ENCODE peak calls at places on chromosomes 7 and 10, in six cellular contexts. One of them, this sample, is unnamed.
A peak's percentile ranks its signal among the peaks of the same experiment; 100 is the strongest.

GRCh38 chr7:101435461-101436225 is 73.0 kb downstream of the COL26A1 start:
- ATAC-seq in HepG2: no peak
- ATAC-seq in lower lobe of right lung: no peak
- ATAC-seq in naive thymus-derived CD4-positive, alpha-beta T cell: no peak
- ATAC-seq in right cardiac atrium: no peak
- ATAC-seq in right lobe of liver: no peak
- ATAC-seq in this sample: no peak

GRCh38 chr10:58943960-58944359 is 232.5 kb upstream of the PHYHIPL start:
- ATAC-seq in HepG2: no peak
- ATAC-seq in lower lobe of right lung: no peak
- ATAC-seq in naive thymus-derived CD4-positive, alpha-beta T cell: no peak
- ATAC-seq in right cardiac atrium: no peak
- ATAC-seq in right lobe of liver: no peak
- ATAC-seq in this sample: peak; percentile 52

GRCh38 chr7:2558620-2559282 is at the start of gene IQCE:
- ATAC-seq in HepG2: peak; percentile 67
- ATAC-seq in lower lobe of right lung: peak; percentile 91
- ATAC-seq in naive thymus-derived CD4-positive, alpha-beta T cell: peak; percentile 66
- ATAC-seq in right cardiac atrium: peak; percentile 80
- ATAC-seq in right lobe of liver: peak; percentile 76
- ATAC-seq in this sample: peak; percentile 75

GRCh38 chr10:128994598-128995143 is 472.4 kb upstream of the MGMT start:
- ATAC-seq in HepG2: no peak
- ATAC-seq in lower lobe of right lung: no peak
- ATAC-seq in naive thymus-derived CD4-positive, alpha-beta T cell: no peak
- ATAC-seq in right cardiac atrium: no peak
- ATAC-seq in right lobe of liver: no peak
- ATAC-seq in this sample: no peak

GRCh38 chr7:69932034-69932628 is 333.9 kb downstream of the AUTS2 start:
- ATAC-seq in HepG2: no peak
- ATAC-seq in lower lobe of right lung: no peak
- ATAC-seq in naive thymus-derived CD4-positive, alpha-beta T cell: no peak
- ATAC-seq in right cardiac atrium: peak; percentile 41
- ATAC-seq in right lobe of liver: peak; percentile 64
- ATAC-seq in this sample: no peak

GRCh38 chr10:6082496-6083395 is 6.1 kb upstream of the RBM17 start:
- ATAC-seq in HepG2: no peak
- ATAC-seq in lower lobe of right lung: no peak
- ATAC-seq in naive thymus-derived CD4-positive, alpha-beta T cell: no peak
- ATAC-seq in right cardiac atrium: peak; percentile 33
- ATAC-seq in right lobe of liver: no peak
- ATAC-seq in this sample: no peak

GRCh38 chr7:151206914-151207313 is 3.4 kb downstream of the H2BK1 start:
- ATAC-seq in HepG2: no peak
- ATAC-seq in lower lobe of right lung: no peak
- ATAC-seq in naive thymus-derived CD4-positive, alpha-beta T cell: peak; percentile 81
- ATAC-seq in right cardiac atrium: no peak
- ATAC-seq in right lobe of liver: no peak
- ATAC-seq in this sample: no peak

GRCh38 chr7:27169658-27170493 is 4.2 kb downstream of the HOXA10 start:
- ATAC-seq in HepG2: no peak
- ATAC-seq in lower lobe of right lung: no peak
- ATAC-seq in naive thymus-derived CD4-positive, alpha-beta T cell: no peak
- ATAC-seq in right cardiac atrium: no peak
- ATAC-seq in right lobe of liver: no peak
- ATAC-seq in this sample: no peak

GRCh38 chr7:141731476-141732149 is 6.5 kb upstream of the SSBP1 start:
- ATAC-seq in HepG2: no peak
- ATAC-seq in lower lobe of right lung: no peak
- ATAC-seq in naive thymus-derived CD4-positive, alpha-beta T cell: no peak
- ATAC-seq in right cardiac atrium: peak; percentile 20
- ATAC-seq in right lobe of liver: no peak
- ATAC-seq in this sample: no peak

GRCh38 chr7:131302876-131303707 is 24.6 kb upstream of the MKLN1 start:
- ATAC-seq in HepG2: peak; percentile 66
- ATAC-seq in lower lobe of right lung: peak; percentile 77
- ATAC-seq in naive thymus-derived CD4-positive, alpha-beta T cell: peak; percentile 45
- ATAC-seq in right cardiac atrium: peak; percentile 52
- ATAC-seq in right lobe of liver: peak; percentile 89
- ATAC-seq in this sample: no peak

GRCh38 chr7:77903597-77903996 is 105.0 kb downstream of the PHTF2 start:
- ATAC-seq in HepG2: peak; percentile 87
- ATAC-seq in lower lobe of right lung: no peak
- ATAC-seq in naive thymus-derived CD4-positive, alpha-beta T cell: peak; percentile 44
- ATAC-seq in right cardiac atrium: no peak
- ATAC-seq in right lobe of liver: peak; percentile 43
- ATAC-seq in this sample: no peak

GRCh38 chr10:100656479-100656878 is 88.9 kb upstream of the PAX2 start:
- ATAC-seq in HepG2: peak; percentile 64
- ATAC-seq in lower lobe of right lung: peak; percentile 48
- ATAC-seq in naive thymus-derived CD4-positive, alpha-beta T cell: peak; percentile 26
- ATAC-seq in right cardiac atrium: no peak
- ATAC-seq in right lobe of liver: peak; percentile 44
- ATAC-seq in this sample: no peak

GRCh38 chr7:134548877-134549276 is at the start of gene AKR1B15:
- ATAC-seq in HepG2: no peak
- ATAC-seq in lower lobe of right lung: no peak
- ATAC-seq in naive thymus-derived CD4-positive, alpha-beta T cell: no peak
- ATAC-seq in right cardiac atrium: no peak
- ATAC-seq in right lobe of liver: no peak
- ATAC-seq in this sample: no peak

GRCh38 chr10:97184971-97185325 is 811 bp downstream of the SLIT1 start:
- ATAC-seq in HepG2: peak; percentile 43
- ATAC-seq in lower lobe of right lung: no peak
- ATAC-seq in naive thymus-derived CD4-positive, alpha-beta T cell: no peak
- ATAC-seq in right cardiac atrium: no peak
- ATAC-seq in right lobe of liver: no peak
- ATAC-seq in this sample: no peak

GRCh38 chr7:75572396-75572795 is 80.3 kb downstream of the SPDYE5 start:
- ATAC-seq in HepG2: no peak
- ATAC-seq in lower lobe of right lung: no peak
- ATAC-seq in naive thymus-derived CD4-positive, alpha-beta T cell: no peak
- ATAC-seq in right cardiac atrium: no peak
- ATAC-seq in right lobe of liver: no peak
- ATAC-seq in this sample: no peak

GRCh38 chr7:36021367-36021766 is 131.7 kb upstream of the EEPD1 start:
- ATAC-seq in HepG2: no peak
- ATAC-seq in lower lobe of right lung: peak; percentile 22
- ATAC-seq in naive thymus-derived CD4-positive, alpha-beta T cell: no peak
- ATAC-seq in right cardiac atrium: peak; percentile 55
- ATAC-seq in right lobe of liver: no peak
- ATAC-seq in this sample: no peak

GRCh38 chr7:39838326-39838725 is 111.7 kb upstream of the CDK13 start:
- ATAC-seq in HepG2: no peak
- ATAC-seq in lower lobe of right lung: no peak
- ATAC-seq in naive thymus-derived CD4-positive, alpha-beta T cell: no peak
- ATAC-seq in right cardiac atrium: no peak
- ATAC-seq in right lobe of liver: peak; percentile 37
- ATAC-seq in this sample: peak; percentile 19

GRCh38 chr7:73973091-73973490 is 54.9 kb upstream of the ELN start:
- ATAC-seq in HepG2: no peak
- ATAC-seq in lower lobe of right lung: no peak
- ATAC-seq in naive thymus-derived CD4-positive, alpha-beta T cell: no peak
- ATAC-seq in right cardiac atrium: no peak
- ATAC-seq in right lobe of liver: peak; percentile 41
- ATAC-seq in this sample: no peak

GRCh38 chr7:95582578-95583293 is 13.6 kb downstream of the PDK4 start:
- ATAC-seq in HepG2: no peak
- ATAC-seq in lower lobe of right lung: peak; percentile 23
- ATAC-seq in naive thymus-derived CD4-positive, alpha-beta T cell: no peak
- ATAC-seq in right cardiac atrium: peak; percentile 59
- ATAC-seq in right lobe of liver: no peak
- ATAC-seq in this sample: peak; percentile 52

GRCh38 chr10:11260136-11260535 is 242.5 kb downstream of the CELF2 start:
- ATAC-seq in HepG2: peak; percentile 86
- ATAC-seq in lower lobe of right lung: no peak
- ATAC-seq in naive thymus-derived CD4-positive, alpha-beta T cell: no peak
- ATAC-seq in right cardiac atrium: no peak
- ATAC-seq in right lobe of liver: no peak
- ATAC-seq in this sample: no peak

GRCh38 chr10:103739039-103739764 is 116.2 kb downstream of the SH3PXD2A start:
- ATAC-seq in HepG2: no peak
- ATAC-seq in lower lobe of right lung: peak; percentile 65
- ATAC-seq in naive thymus-derived CD4-positive, alpha-beta T cell: no peak
- ATAC-seq in right cardiac atrium: peak; percentile 56
- ATAC-seq in right lobe of liver: peak; percentile 40
- ATAC-seq in this sample: peak; percentile 85

GRCh38 chr7:132655071-132655761 is 78.9 kb upstream of the PLXNA4 start:
- ATAC-seq in HepG2: no peak
- ATAC-seq in lower lobe of right lung: peak; percentile 82
- ATAC-seq in naive thymus-derived CD4-positive, alpha-beta T cell: peak; percentile 82
- ATAC-seq in right cardiac atrium: peak; percentile 94
- ATAC-seq in right lobe of liver: peak; percentile 89
- ATAC-seq in this sample: peak; percentile 69

GRCh38 chr7:154584352-154585252 is 418.3 kb downstream of the PAXIP1 start:
- ATAC-seq in HepG2: peak; percentile 58
- ATAC-seq in lower lobe of right lung: peak; percentile 33
- ATAC-seq in naive thymus-derived CD4-positive, alpha-beta T cell: no peak
- ATAC-seq in right cardiac atrium: no peak
- ATAC-seq in right lobe of liver: no peak
- ATAC-seq in this sample: no peak

GRCh38 chr10:69338133-69338456 is 59.8 kb downstream of the HK1 start:
- ATAC-seq in HepG2: no peak
- ATAC-seq in lower lobe of right lung: peak; percentile 37
- ATAC-seq in naive thymus-derived CD4-positive, alpha-beta T cell: no peak
- ATAC-seq in right cardiac atrium: peak; percentile 10
- ATAC-seq in right lobe of liver: no peak
- ATAC-seq in this sample: no peak

GRCh38 chr10:84344560-84344959 is 16.2 kb downstream of the CCSER2 start:
- ATAC-seq in HepG2: no peak
- ATAC-seq in lower lobe of right lung: no peak
- ATAC-seq in naive thymus-derived CD4-positive, alpha-beta T cell: peak; percentile 54
- ATAC-seq in right cardiac atrium: no peak
- ATAC-seq in right lobe of liver: no peak
- ATAC-seq in this sample: no peak

GRCh38 chr10:78889536-78890063 is 179.2 kb upstream of the ZMIZ1 start:
- ATAC-seq in HepG2: no peak
- ATAC-seq in lower lobe of right lung: no peak
- ATAC-seq in naive thymus-derived CD4-positive, alpha-beta T cell: no peak
- ATAC-seq in right cardiac atrium: no peak
- ATAC-seq in right lobe of liver: no peak
- ATAC-seq in this sample: no peak